ENCODE peak calls at places on chromosomes 16 and 17, in five cellular contexts. One of them, this sample, is unnamed. For H3K4me1, the result is how much of the 10 kb centered on the place peaks cover.

GRCh38 chr16:88706288-88706964 is at the start of the genes CTU2 and RNF166:
- DNase-seq in GM23338: peak
- DNase-seq in right cardiac atrium: peak
- DNase-seq in heart left ventricle: peak
- DNase-seq in A549: peak
- DNase-seq in this sample: peak

GRCh38 chr17:62696726-62697490 is 69.4 kb downstream of the MRC2 start:
- DNase-seq in GM23338: no peak
- DNase-seq in right cardiac atrium: peak
- DNase-seq in heart left ventricle: no peak
- DNase-seq in A549: no peak
- DNase-seq in this sample: no peak

GRCh38 chr17:75785770-75786538 is 1.3 kb downstream of the UNK start:
- DNase-seq in GM23338: no peak
- DNase-seq in right cardiac atrium: no peak
- DNase-seq in heart left ventricle: no peak
- DNase-seq in A549: no peak
- DNase-seq in this sample: no peak

GRCh38 chr16:83706394-83706793 is 101.4 kb upstream of the HSBP1 start:
- DNase-seq in GM23338: no peak
- DNase-seq in right cardiac atrium: no peak
- DNase-seq in heart left ventricle: no peak
- DNase-seq in A549: no peak
- DNase-seq in this sample: no peak

GRCh38 chr16:51816929-51817328 is 665.9 kb upstream of the SALL1 start:
- DNase-seq in GM23338: no peak
- DNase-seq in right cardiac atrium: no peak
- DNase-seq in heart left ventricle: no peak
- DNase-seq in A549: no peak
- DNase-seq in this sample: no peak

GRCh38 chr17:36594626-36595401 is 3.1 kb downstream of the DHRS11 start:
- DNase-seq in GM23338: no peak
- DNase-seq in right cardiac atrium: no peak
- DNase-seq in heart left ventricle: no peak
- DNase-seq in A549: no peak
- DNase-seq in this sample: no peak

GRCh38 chr16:82081271-82081670 is 46.2 kb downstream of the HSD17B2 start:
- DNase-seq in GM23338: no peak
- DNase-seq in right cardiac atrium: no peak
- DNase-seq in heart left ventricle: no peak
- DNase-seq in A549: no peak
- DNase-seq in this sample: no peak

GRCh38 chr16:81996664-81997529 is 14.4 kb downstream of the SDR42E1 start:
- DNase-seq in GM23338: peak
- DNase-seq in right cardiac atrium: no peak
- DNase-seq in heart left ventricle: no peak
- DNase-seq in A549: peak
- DNase-seq in this sample: no peak

GRCh38 chr16:19375561-19376158 is 42.0 kb upstream of the TMC5 start:
- DNase-seq in GM23338: peak
- DNase-seq in right cardiac atrium: peak
- DNase-seq in heart left ventricle: no peak
- DNase-seq in A549: peak
- DNase-seq in this sample: no peak

GRCh38 chr17:78804777-78805176 is 22.7 kb upstream of the CYTH1 start:
- DNase-seq in GM23338: no peak
- DNase-seq in right cardiac atrium: no peak
- DNase-seq in heart left ventricle: peak
- DNase-seq in A549: no peak
- DNase-seq in this sample: no peak
- H3K4me3 ChIP-seq in GM23338: no peak
- H3K4me3 ChIP-seq in right cardiac atrium: no peak
- H3K4me3 ChIP-seq in heart left ventricle: no peak
- H3K4me3 ChIP-seq in A549: no peak
- H3K4me3 ChIP-seq in this sample: no peak

GRCh38 chr17:78890111-78890897 is 12.7 kb downstream of the CEP295NL start:
- DNase-seq in GM23338: no peak
- DNase-seq in right cardiac atrium: peak
- DNase-seq in heart left ventricle: peak
- DNase-seq in A549: no peak
- DNase-seq in this sample: peak
- H3K27ac ChIP-seq in GM23338: no peak
- H3K27ac ChIP-seq in right cardiac atrium: no peak
- H3K27ac ChIP-seq in heart left ventricle: no peak
- H3K27ac ChIP-seq in A549: no peak
- H3K27ac ChIP-seq in this sample: peak

GRCh38 chr16:50696575-50697420 is 3.4 kb downstream of the NOD2 start:
- DNase-seq in GM23338: no peak
- DNase-seq in right cardiac atrium: peak
- DNase-seq in heart left ventricle: peak
- DNase-seq in A549: peak
- DNase-seq in this sample: peak
- H3K4me1 ChIP-seq in GM23338: under half
- H3K4me1 ChIP-seq in right cardiac atrium: under half
- H3K4me1 ChIP-seq in heart left ventricle: under half
- H3K4me1 ChIP-seq in A549: under half
- H3K4me1 ChIP-seq in this sample: under half

GRCh38 chr17:64304512-64304911 is 41.5 kb upstream of the TEX2 start:
- DNase-seq in GM23338: no peak
- DNase-seq in right cardiac atrium: no peak
- DNase-seq in heart left ventricle: no peak
- DNase-seq in A549: no peak
- DNase-seq in this sample: no peak
- H3K4me3 ChIP-seq in GM23338: no peak
- H3K4me3 ChIP-seq in right cardiac atrium: no peak
- H3K4me3 ChIP-seq in heart left ventricle: no peak
- H3K4me3 ChIP-seq in A549: no peak
- H3K4me3 ChIP-seq in this sample: no peak

DNA sequence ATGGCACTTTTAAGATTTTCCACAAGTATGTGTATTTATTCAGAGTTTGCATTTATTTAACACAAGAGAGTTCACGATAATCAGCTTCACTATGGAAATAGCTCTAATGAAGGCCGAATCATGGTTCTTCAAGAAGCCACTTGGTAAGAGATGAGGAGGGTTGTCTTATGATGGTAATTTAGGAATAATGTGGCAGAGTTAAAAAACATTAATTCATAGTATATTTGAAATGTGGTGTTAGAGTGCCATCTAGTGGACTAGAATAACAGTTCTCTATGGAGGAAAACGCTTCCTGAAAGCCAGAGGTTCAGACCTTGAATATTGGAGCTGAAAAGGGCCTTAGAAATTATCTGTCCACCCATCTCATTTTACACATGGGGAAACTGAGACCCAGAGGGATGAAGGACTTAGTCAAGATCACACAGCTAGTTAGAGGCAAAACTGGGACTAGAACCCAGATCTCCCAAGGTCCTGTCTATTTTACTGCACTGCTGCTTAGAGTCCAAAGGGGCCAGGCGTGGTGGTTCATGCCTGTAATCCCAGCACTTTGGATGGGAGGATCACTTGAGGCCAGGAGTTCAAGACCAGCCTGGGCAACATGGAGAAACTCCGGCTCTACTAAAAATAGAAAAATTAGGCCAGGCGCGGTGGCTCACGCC is 33.8 kb upstream of the KPNB1 start:
- DNase-seq in GM23338: peak
- DNase-seq in right cardiac atrium: no peak
- DNase-seq in heart left ventricle: no peak
- DNase-seq in A549: peak
- DNase-seq in this sample: no peak
- H3K27ac ChIP-seq in GM23338: no peak
- H3K27ac ChIP-seq in right cardiac atrium: no peak
- H3K27ac ChIP-seq in heart left ventricle: no peak
- H3K27ac ChIP-seq in A549: no peak
- H3K27ac ChIP-seq in this sample: no peak

DNA sequence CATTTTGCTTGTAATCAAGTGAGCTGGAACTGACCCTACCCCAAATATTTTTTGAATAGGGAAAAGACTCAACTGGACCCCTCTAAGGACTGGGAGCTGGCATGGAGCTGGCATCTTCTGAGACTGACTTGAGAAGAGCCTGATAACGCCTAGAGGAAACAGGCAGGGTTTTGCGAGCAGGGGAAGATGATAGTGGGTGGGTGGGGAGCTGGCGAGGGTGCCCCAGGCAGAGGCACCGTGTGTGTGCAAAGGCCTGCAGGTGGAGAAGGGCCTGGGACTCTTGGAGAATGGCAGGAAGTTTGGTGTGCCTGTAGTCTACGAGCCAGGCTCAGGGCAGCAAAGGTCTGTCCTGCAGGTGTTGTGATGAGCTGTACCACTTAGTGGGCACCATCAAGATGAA is 4.1 kb downstream of the CRISPLD2 start:
- DNase-seq in GM23338: no peak
- DNase-seq in right cardiac atrium: no peak
- DNase-seq in heart left ventricle: no peak
- DNase-seq in A549: no peak
- DNase-seq in this sample: no peak
- H3K4me1 ChIP-seq in GM23338: under half
- H3K4me1 ChIP-seq in right cardiac atrium: under half
- H3K4me1 ChIP-seq in heart left ventricle: under half
- H3K4me1 ChIP-seq in A549: under half
- H3K4me1 ChIP-seq in this sample: under half

GRCh38 chr17:19646788-19647696 is 1.5 kb upstream of the ALDH3A2 start:
- DNase-seq in GM23338: peak
- DNase-seq in right cardiac atrium: no peak
- DNase-seq in heart left ventricle: no peak
- DNase-seq in A549: peak
- DNase-seq in this sample: no peak
- H3K4me3 ChIP-seq in GM23338: peak
- H3K4me3 ChIP-seq in right cardiac atrium: no peak
- H3K4me3 ChIP-seq in heart left ventricle: no peak
- H3K4me3 ChIP-seq in A549: peak
- H3K4me3 ChIP-seq in this sample: peak

DNA sequence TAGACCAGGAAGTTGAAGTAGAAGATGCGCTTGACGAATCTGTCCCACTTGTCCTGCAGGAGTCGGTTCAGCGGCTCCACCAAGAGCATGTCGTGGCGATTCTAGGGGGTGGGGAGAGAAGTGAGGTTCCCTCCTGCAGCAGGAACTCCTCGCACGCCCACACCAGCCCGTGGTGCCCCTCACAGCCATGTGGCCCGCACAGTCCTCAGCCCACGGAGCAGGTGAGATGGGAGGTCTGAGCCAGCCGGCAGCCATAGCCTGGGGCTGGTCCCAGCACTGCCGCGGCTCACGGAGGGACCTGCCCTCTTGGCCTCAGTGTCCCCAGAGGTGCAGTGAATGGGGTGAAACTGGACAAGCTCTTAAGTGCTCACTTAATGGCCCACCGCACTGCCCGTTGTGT is 23.4 kb downstream of the TRPV1 start:
- DNase-seq in GM23338: no peak
- DNase-seq in right cardiac atrium: no peak
- DNase-seq in heart left ventricle: no peak
- DNase-seq in A549: no peak
- DNase-seq in this sample: no peak
- H3K27ac ChIP-seq in GM23338: no peak
- H3K27ac ChIP-seq in right cardiac atrium: no peak
- H3K27ac ChIP-seq in heart left ventricle: no peak
- H3K27ac ChIP-seq in A549: no peak
- H3K27ac ChIP-seq in this sample: no peak

DNA sequence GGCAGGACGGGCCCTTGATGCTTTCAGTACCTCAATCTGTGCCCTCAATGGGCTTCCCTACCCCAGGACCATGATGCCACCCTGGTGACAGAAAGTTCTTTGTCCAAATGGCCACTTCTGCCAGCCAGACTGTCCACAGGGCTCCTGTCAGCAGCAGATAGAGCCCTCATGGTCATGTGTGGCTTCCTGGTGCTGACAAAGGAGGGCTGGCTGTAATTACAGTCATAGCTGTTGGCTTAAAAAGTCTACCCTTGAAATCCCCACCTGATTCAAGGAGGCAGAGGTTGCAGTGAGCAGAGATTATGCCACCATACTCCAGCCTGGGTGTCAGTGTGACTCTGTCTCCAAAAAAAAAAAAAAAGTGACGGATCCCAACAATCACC is 3.3 kb downstream of the TRPV2 start:
- DNase-seq in GM23338: no peak
- DNase-seq in right cardiac atrium: no peak
- DNase-seq in heart left ventricle: no peak
- DNase-seq in A549: no peak
- DNase-seq in this sample: no peak
- H3K4me1 ChIP-seq in GM23338: under half
- H3K4me1 ChIP-seq in right cardiac atrium: under half
- H3K4me1 ChIP-seq in heart left ventricle: under half
- H3K4me1 ChIP-seq in A549: under half
- H3K4me1 ChIP-seq in this sample: under half

GRCh38 chr17:40178021-40178601 is 841 bp downstream of the RAPGEFL1 start:
- DNase-seq in GM23338: peak
- DNase-seq in right cardiac atrium: no peak
- DNase-seq in heart left ventricle: no peak
- DNase-seq in A549: no peak
- DNase-seq in this sample: no peak
- H3K4me3 ChIP-seq in GM23338: peak
- H3K4me3 ChIP-seq in right cardiac atrium: peak
- H3K4me3 ChIP-seq in heart left ventricle: no peak
- H3K4me3 ChIP-seq in A549: no peak
- H3K4me3 ChIP-seq in this sample: no peak

This sample was measured in gastrocnemius medialis.